ENCODE peak calls at places on chromosomes 11 and 22, in seven cellular contexts. P is stimulated activated CD4-positive, alpha-beta T cell treated with anti-CD3 and anti-CD28 coated beads, TNF-alpha, amount 100 ng/mL, for 1 hour; F is NCI-H2081 treated with DMSO at 0.1 percent for 48 hours; B is transverse colon; Z is GM12892; E is H4; G is MM.1S. Q is an unnamed sample.

GRCh38 chr11:134026655-134027343 is 42.1 kb upstream of the JAM3 start:
- DNase-seq in F (no peak), P (no peak), B (no peak), E (no peak), G (no peak), Z (no peak), Q (no peak)

GRCh38 chr22:19865141-19865829 is 10.6 kb upstream of the GNB1L start:
- DNase-seq in E (no peak), F (no peak), Z (no peak), P (no peak), B (no peak), G (no peak), Q (no peak)

GRCh38 chr11:78744202-78744601 is 169.5 kb upstream of the NARS2 start:
- DNase-seq in F (no peak), E (no peak), G (no peak), P (no peak), B (no peak), Z (no peak), Q (no peak)

GRCh38 chr22:45934659-45935341 is 42.2 kb downstream of the WNT7B start:
- DNase-seq in E (peak; percentile 71), F (no peak), P (no peak), B (no peak), Z (no peak), G (no peak), Q (no peak)

GRCh38 chr11:128553662-128554392 is 33.5 kb downstream of the ETS1 start:
- DNase-seq in Z (no peak), B (no peak), P (no peak), G (no peak), E (peak; percentile 56), F (no peak), Q (no peak)

GRCh38 chr22:27783436-27784098 is 18.0 kb downstream of the MN1 start:
- DNase-seq in G (no peak), Z (no peak), P (no peak), F (no peak), E (no peak), B (no peak), Q (no peak)

GRCh38 chr11:19677380-19678080 is 35.1 kb upstream of the NAV2 start:
- DNase-seq in F (no peak), E (no peak), P (no peak), B (no peak), G (no peak), Z (no peak), Q (no peak)

GRCh38 chr11:9137293-9138132 is 46.1 kb upstream of the SCUBE2 start:
- DNase-seq in Z (peak; percentile 40), B (peak; percentile 83), E (peak; percentile 70), F (peak; percentile 64), G (peak; percentile 54), P (peak; percentile 16), Q (peak; percentile 76)

GRCh38 chr11:124219126-124219525 is 21.8 kb upstream of the OR8G1 start:
- DNase-seq in G (no peak), E (no peak), B (no peak), P (no peak), Z (no peak), F (no peak), Q (no peak)

GRCh38 chr11:62931501-62932278 is 10.5 kb upstream of the CHRM1 start:
- DNase-seq in F (no peak), G (no peak), Z (no peak), B (no peak), E (peak; percentile 24), P (no peak), Q (no peak)

GRCh38 chr11:57324154-57324885 is 432 bp downstream of the TNKS1BP1 start:
- DNase-seq in E (no peak), F (no peak), G (no peak), Z (peak; percentile 59), P (no peak), B (peak; percentile 49), Q (no peak)

GRCh38 chr22:41201146-41201545 is 4.0 kb upstream of the L3MBTL2 start:
- DNase-seq in P (no peak), Z (no peak), B (no peak), F (no peak), G (no peak), E (no peak), Q (no peak)

GRCh38 chr11:95977534-95978174 is 53.7 kb upstream of the MTMR2 start:
- DNase-seq in F (no peak), G (no peak), Z (no peak), P (no peak), B (no peak), E (peak; percentile 79), Q (no peak)

GRCh38 chr11:2093575-2094353 is 45.4 kb downstream of the IGF2 start:
- DNase-seq in G (no peak), E (no peak), Z (no peak), B (no peak), P (no peak), F (no peak), Q (no peak)

GRCh38 chr11:62493801-62494200 is 52.8 kb downstream of the AHNAK start:
- DNase-seq in B (no peak), Z (no peak), G (no peak), P (no peak), F (no peak), E (no peak), Q (no peak)

Q was measured in activated CD8-positive, alpha-beta memory T cell treated with anti-CD3 and anti-CD28 coated beads, Interleukin-2, amount 10 ng/mL, durations not matched to agents 7 days and 5 days.